ENCODE peak calls at places on chromosomes 1 and 21, in eight cellular contexts. V, H, T, P, D, G, Y and U are unnamed samples.

GRCh38 chr21:43925609-43926008 is 60.6 kb downstream of the AGPAT3 start:
- DNase-seq in V (no peak), H (no peak), D (no peak), G (no peak), Y (no peak), T (no peak), P (no peak), U (no peak)

GRCh38 chr1:241323510-241323909 is 33.5 kb downstream of the RGS7 start:
- DNase-seq in P (peak; percentile 63), G (no peak), T (peak; percentile 21), D (peak; percentile 30), Y (peak; percentile 24), V (peak; percentile 70), H (peak; percentile 32), U (peak; percentile 80)

GRCh38 chr1:41404308-41404755 is 43.1 kb downstream of the FOXO6 start:
- DNase-seq in G (peak; percentile 54), Y (no peak), H (peak; percentile 40), T (peak; percentile 90), V (peak; percentile 61), P (peak; percentile 81), D (no peak), U (peak; percentile 54)

GRCh38 chr1:5950201-5950895 is 41.9 kb downstream of the NPHP4 start:
- DNase-seq in P (peak; percentile 15), G (no peak), H (no peak), V (no peak), D (no peak), T (no peak), Y (no peak), U (no peak)

GRCh38 chr1:24157921-24158481 is 15.1 kb upstream of the IL22RA1 start:
- DNase-seq in T (peak; percentile 48), G (no peak), H (no peak), D (no peak), P (no peak), V (no peak), Y (no peak), U (peak; percentile 16)

GRCh38 chr1:206957639-206958038 is 11.4 kb upstream of the PIGR start:
- DNase-seq in D (no peak), T (no peak), H (no peak), Y (no peak), P (no peak), V (no peak), G (no peak), U (no peak)

GRCh38 chr1:15440357-15440756 is 2.1 kb downstream of the CTRC start:
- DNase-seq in P (no peak), D (no peak), H (no peak), T (peak; percentile 12), Y (no peak), G (no peak), V (no peak), U (no peak)

GRCh38 chr1:211377539-211378461 is 51.2 kb downstream of the TRAF5 start:
- DNase-seq in H (no peak), D (no peak), V (no peak), T (no peak), P (no peak), Y (no peak), G (no peak), U (no peak)

GRCh38 chr1:207579436-207579799 is 65.5 kb upstream of the CR1L start:
- DNase-seq in G (no peak), H (peak; percentile 70), P (peak; percentile 85), D (peak; percentile 60), V (peak; percentile 73), T (peak; percentile 28), Y (peak; percentile 68), U (peak; percentile 77)

GRCh38 chr1:203537806-203538464 is 44.0 kb downstream of the OPTC start:
- DNase-seq in V (peak; percentile 82), H (no peak), Y (no peak), D (peak; percentile 91), G (peak; percentile 94), P (no peak), T (no peak), U (no peak)

GRCh38 chr1:55249646-55250398 is 34.7 kb upstream of the USP24 start:
- DNase-seq in T (no peak), D (no peak), Y (no peak), G (no peak), V (no peak), P (no peak), H (no peak), U (no peak)

GRCh38 chr1:55257958-55258357 is 42.8 kb upstream of the USP24 start:
- DNase-seq in V (no peak), T (no peak), Y (no peak), P (no peak), H (no peak), G (no peak), D (peak; percentile 35), U (no peak)

GRCh38 chr1:55255901-55256300 is 40.7 kb upstream of the USP24 start:
- DNase-seq in D (no peak), V (no peak), G (no peak), T (no peak), H (no peak), P (no peak), Y (no peak), U (no peak)

GRCh38 chr1:55250399-55251075 is 35.4 kb upstream of the USP24 start:
- DNase-seq in T (no peak), H (no peak), Y (no peak), D (no peak), P (no peak), G (no peak), V (no peak), U (no peak)

GRCh38 chr1:55252942-55253589 is 37.9 kb upstream of the USP24 start:
- DNase-seq in D (no peak), P (no peak), H (no peak), V (no peak), Y (no peak), T (no peak), G (peak; percentile 89), U (no peak)
- H2AFZ ChIP-seq in D (no peak overlapping the region), P (no peak overlapping the region), H (no peak overlapping the region), V (no peak overlapping the region), Y (no peak overlapping the region), T (no peak overlapping the region), G (peak overlapping the region; percentile 30), U (no peak overlapping the region)

GRCh38 chr1:169690489-169690888 is 20.9 kb downstream of the SELL start:
- DNase-seq in P (no peak), V (no peak), G (no peak), H (no peak), Y (no peak), T (no peak), D (no peak), U (no peak)

GRCh38 chr1:169696273-169697100 is 14.9 kb downstream of the SELL start:
- DNase-seq in P (no peak), G (no peak), H (peak; percentile 34), D (no peak), V (no peak), Y (no peak), T (no peak), U (no peak)

GRCh38 chr1:169697769-169698168 is 13.7 kb downstream of the SELL start:
- DNase-seq in Y (no peak), T (no peak), H (no peak), P (no peak), G (no peak), D (no peak), V (no peak), U (no peak)

GRCh38 chr1:169692766-169693460 is 18.5 kb downstream of the SELL start:
- DNase-seq in G (no peak), P (no peak), Y (no peak), T (no peak), H (no peak), D (no peak), V (no peak), U (no peak)

DNA sequence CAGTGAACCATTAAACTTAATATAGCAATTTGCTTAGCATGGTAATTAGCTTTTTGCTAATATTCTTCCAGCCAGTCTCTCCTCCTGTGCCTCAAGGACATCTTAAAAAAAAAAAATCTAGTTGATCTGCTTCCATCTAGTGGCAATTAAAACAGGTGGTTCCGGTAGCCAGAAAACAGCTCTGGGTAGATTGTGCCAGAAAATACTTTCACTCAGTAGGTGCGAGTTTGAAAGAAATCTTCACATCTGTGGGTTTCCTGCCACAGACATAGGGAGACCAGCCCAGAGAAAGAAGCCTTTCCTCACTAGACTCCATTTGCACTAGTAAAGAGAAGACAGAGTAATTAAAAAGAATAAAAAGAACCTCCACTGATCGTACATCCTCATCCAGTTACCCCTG is 17.1 kb downstream of the SELL start:
- DNase-seq in G (no peak), V (no peak), D (no peak), P (no peak), Y (no peak), H (peak; percentile 16), T (no peak), U (no peak)
- H3K4me1 ChIP-seq in G (peaks cover 13% of the 10 kb centered on the region), V (no peaks in the 10 kb centered on the region), D (no peaks in the 10 kb centered on the region), P (no peaks in the 10 kb centered on the region), Y (no peaks in the 10 kb centered on the region), H (peaks cover 5% of the 10 kb centered on the region), T (no peaks in the 10 kb centered on the region), U (no peaks in the 10 kb centered on the region)

GRCh38 chr1:214319930-214320329 is 39.0 kb downstream of the SMYD2 start:
- DNase-seq in G (no peak), P (no peak), D (no peak), H (no peak), V (no peak), Y (peak; percentile 39), T (no peak), U (no peak)
- TF ChIP-seq CTCF in G (peak; percentile 47), P (peak; percentile 47), D (peak; percentile 18), H (no peak), V (no peak), Y (peak; percentile 10), T (peak; percentile 36), U (peak; percentile 22)

GRCh38 chr1:232688398-232688797 is 58.5 kb upstream of the SIPA1L2 start:
- DNase-seq in Y (no peak), D (no peak), P (no peak), V (no peak), H (no peak), T (no peak), G (no peak), U (no peak)
- H2AFZ ChIP-seq in Y (no peak overlapping the region), D (no peak overlapping the region), P (no peak overlapping the region), V (no peak overlapping the region), H (no peak overlapping the region), T (no peak overlapping the region), G (no peak overlapping the region), U (no peak overlapping the region)

GRCh38 chr1:154866995-154867795 is 2.9 kb downstream of the KCNN3 start:
- DNase-seq in T (peak; percentile 64), H (peak; percentile 55), D (peak; percentile 85), Y (no peak), G (peak; percentile 34), P (peak; percentile 53), V (peak; percentile 64), U (peak; percentile 64)
- H3K4me1 ChIP-seq in T (peaks cover 14% of the 10 kb centered on the region), H (peaks cover 26% of the 10 kb centered on the region), D (peaks cover 15% of the 10 kb centered on the region), Y (peaks cover 45% of the 10 kb centered on the region), G (no peaks in the 10 kb centered on the region), P (peaks cover 7% of the 10 kb centered on the region), V (peaks cover 5% of the 10 kb centered on the region), U (peaks cover 44% of the 10 kb centered on the region)

DNA sequence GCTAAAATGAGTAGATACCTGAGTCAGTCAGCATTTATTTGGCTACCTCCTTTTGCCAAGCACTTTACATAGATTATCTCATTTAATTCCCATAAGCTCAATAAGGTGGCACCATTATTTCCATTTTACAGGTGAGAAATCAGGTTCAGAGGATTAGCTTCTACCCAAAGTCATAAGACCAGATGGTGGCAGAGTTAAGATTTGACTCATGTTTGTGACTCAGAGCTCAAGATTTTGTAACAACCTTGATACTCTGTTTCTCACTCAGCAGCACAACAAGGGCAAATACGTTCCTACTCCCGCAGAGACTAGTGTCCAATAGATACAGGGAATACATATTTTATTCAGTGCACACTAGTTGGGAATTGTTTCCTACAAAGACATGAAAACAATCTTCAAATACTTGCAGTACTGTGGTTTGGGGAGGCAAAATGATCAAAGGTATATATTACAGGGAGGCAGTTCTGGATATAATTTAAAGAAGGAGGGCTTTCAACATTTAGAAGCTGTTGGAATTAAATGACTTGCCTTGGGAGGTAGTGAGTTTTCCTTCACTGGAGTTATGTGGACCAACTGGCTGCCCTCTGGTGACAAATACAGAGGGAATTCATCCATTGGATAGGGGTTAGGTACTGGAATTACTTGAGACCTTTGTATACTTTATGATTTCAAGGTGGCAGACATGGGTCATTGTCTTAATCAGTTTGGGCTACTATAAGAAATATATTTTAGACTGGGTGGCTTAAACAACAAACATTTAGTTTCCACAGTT is 3.6 kb downstream of the LEPR start:
- DNase-seq in D (peak; percentile 88), H (peak; percentile 86), G (peak; percentile 91), Y (peak; percentile 39), P (no peak), V (peak; percentile 42), T (no peak), U (no peak)
- TF ChIP-seq CTCF in D (no peak), H (no peak), G (no peak), Y (no peak), P (no peak), V (no peak), T (no peak), U (no peak)